ENCODE peak calls at places on chromosomes 16 and 17, in nine cellular contexts. S, A, I, M, N, F, O, P and G are unnamed samples.

GRCh38 chr16:8950580-8951077 is 13.1 kb downstream of the USP7 start:
- DNase-seq in S (peak; percentile 66), A (no peak), I (no peak), M (no peak), N (no peak), F (no peak), O (no peak), P (no peak), G (no peak)

GRCh38 chr16:12833939-12834338 is 30.3 kb upstream of the CPPED1 start:
- DNase-seq in S (peak; percentile 36), A (no peak), I (no peak), M (no peak), N (peak; percentile 64), F (no peak), O (no peak), P (no peak), G (peak; percentile 54)

GRCh38 chr16:86083382-86084002 is 184.5 kb downstream of the IRF8 start:
- DNase-seq in S (no peak), A (no peak), I (peak; percentile 54), M (no peak), N (no peak), F (no peak), O (no peak), P (no peak), G (no peak)

GRCh38 chr16:27311897-27312303 is 1.9 kb upstream of the IL4R start:
- DNase-seq in S (no peak), A (no peak), I (peak; percentile 68), M (no peak), N (no peak), F (no peak), O (no peak), P (no peak), G (no peak)

GRCh38 chr17:79232957-79233356 is 158.3 kb downstream of the ENGASE start:
- DNase-seq in S (no peak), A (no peak), I (no peak), M (no peak), N (no peak), F (no peak), O (no peak), P (no peak), G (no peak)

GRCh38 chr16:16169615-16170014 is 53.7 kb downstream of the ABCC6 start:
- DNase-seq in S (no peak), A (no peak), I (no peak), M (no peak), N (no peak), F (no peak), O (no peak), P (no peak), G (no peak)

GRCh38 chr16:74740795-74741304 is 33.8 kb downstream of the FA2H start:
- DNase-seq in S (no peak), A (no peak), I (peak; percentile 89), M (peak; percentile 92), N (peak; percentile 63), F (no peak), O (no peak), P (no peak), G (peak; percentile 83)

GRCh38 chr16:66224186-66224585 is 142.3 kb upstream of the CDH5 start:
- DNase-seq in S (no peak), A (no peak), I (peak; percentile 65), M (no peak), N (no peak), F (no peak), O (no peak), P (no peak), G (no peak)

GRCh38 chr17:83119987-83120864 is 40.8 kb downstream of the METRNL start:
- DNase-seq in S (no peak), A (no peak), I (no peak), M (no peak), N (no peak), F (no peak), O (peak; percentile 35), P (no peak), G (peak; percentile 29)

GRCh38 chr17:77999413-78000173 is 41.1 kb downstream of the TNRC6C start:
- DNase-seq in S (peak; percentile 48), A (no peak), I (no peak), M (no peak), N (no peak), F (no peak), O (peak; percentile 29), P (no peak), G (peak; percentile 16)